ENCODE peak calls at places on chromosomes 1 and 21, in four cellular contexts. R is CD4-positive, alpha-beta T cell; W is RWPE1; Y is heart right ventricle. H is an unnamed sample.

GRCh38 chr21:43290529-43291346 is 121.9 kb downstream of the CRYAA start:
- DNase-seq in W (no peak), Y (no peak), R (no peak), H (no peak)

GRCh38 chr1:188937965-188938551 is 1539.6 kb downstream of the BRINP3 start:
- DNase-seq in R (no peak), W (no peak), Y (no peak), H (no peak)

GRCh38 chr1:176066709-176067108 is 140.4 kb downstream of the COP1 start:
- DNase-seq in Y (no peak), W (no peak), R (no peak), H (no peak)

GRCh38 chr1:99218572-99218971 is 45.7 kb upstream of the PLPPR4 start:
- DNase-seq in W (no peak), Y (no peak), R (no peak), H (no peak)

GRCh38 chr1:204286841-204287387 is 72.8 kb downstream of the PLEKHA6 start:
- DNase-seq in R (peak), W (no peak), Y (no peak), H (peak)

GRCh38 chr1:176174108-176174507 is 33.0 kb downstream of the COP1 start:
- DNase-seq in W (no peak), Y (no peak), R (no peak), H (no peak)

GRCh38 chr1:26391450-26391849 is 18.9 kb upstream of the ZNF683 start:
- DNase-seq in W (peak), Y (no peak), R (peak), H (no peak)

GRCh38 chr1:58768971-58769808 is 14.7 kb downstream of the JUN start:
- DNase-seq in R (peak), W (peak), Y (peak), H (peak)

GRCh38 chr1:87632232-87632631 is 303.6 kb downstream of the LMO4 start:
- DNase-seq in Y (no peak), W (no peak), R (no peak), H (no peak)

GRCh38 chr1:77639056-77639455 is 43.4 kb downstream of the ZZZ3 start:
- DNase-seq in W (peak), R (no peak), Y (no peak), H (no peak)

GRCh38 chr1:186738896-186739295 is 58.7 kb upstream of the PTGS2 start:
- DNase-seq in W (no peak), R (no peak), Y (no peak), H (no peak)

GRCh38 chr1:25642710-25643109 is 26.1 kb downstream of the MAN1C1 start:
- DNase-seq in Y (no peak), R (peak), W (no peak), H (no peak)

GRCh38 chr1:147475488-147475887 is 65.8 kb upstream of the BCL9 start:
- DNase-seq in W (no peak), R (no peak), Y (no peak), H (no peak)

GRCh38 chr1:24481098-24481497 is 21.5 kb upstream of the RCAN3 start:
- DNase-seq in R (peak), Y (peak), W (no peak), H (no peak)

GRCh38 chr1:23555949-23556640 is 3.2 kb downstream of the ID3 start:
- DNase-seq in W (peak), Y (no peak), R (no peak), H (peak)

DNA sequence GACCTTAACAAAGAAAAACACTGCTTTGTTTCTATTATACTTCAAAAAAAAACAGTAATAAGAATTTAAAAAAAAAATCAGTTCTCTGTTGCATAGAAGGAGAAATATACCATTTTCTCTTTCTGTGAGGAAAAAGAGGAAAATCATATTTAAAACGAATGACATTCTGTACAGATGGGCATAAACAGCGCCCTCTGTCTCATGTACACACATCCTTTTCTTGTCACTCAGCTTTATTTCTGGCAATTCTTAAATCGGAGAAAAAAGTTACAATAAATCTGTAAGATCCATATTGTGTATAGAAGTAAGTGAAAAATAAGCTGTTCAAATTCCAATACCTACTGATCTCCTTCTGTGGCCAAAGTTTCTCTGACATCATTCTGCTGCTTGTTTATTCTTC is 245.4 kb downstream of the SMYD3 start:
- DNase-seq in R (no peak), W (no peak), Y (no peak), H (no peak)
- TF ChIP-seq CTCF in R (no peak), W (peak), Y (no peak), H (peak)

GRCh38 chr1:154998818-154999650 is 3.6 kb upstream of the ZBTB7B start:
- DNase-seq in W (no peak), Y (peak), R (peak), H (peak)
- TF ChIP-seq CTCF in W (peak), Y (peak), R (peak), H (peak)

GRCh38 chr21:32562426-32562825 is 22.9 kb downstream of the TCP10L start:
- DNase-seq in R (no peak), Y (peak), W (no peak), H (peak)
- TF ChIP-seq CTCF in R (no peak), Y (peak), W (peak), H (peak)

GRCh38 chr21:45913886-45914285 is 67.7 kb upstream of the COL6A1 start:
- DNase-seq in Y (no peak), R (no peak), W (no peak), H (no peak)
- TF ChIP-seq CTCF in Y (no peak), R (no peak), W (no peak), H (no peak)

DNA sequence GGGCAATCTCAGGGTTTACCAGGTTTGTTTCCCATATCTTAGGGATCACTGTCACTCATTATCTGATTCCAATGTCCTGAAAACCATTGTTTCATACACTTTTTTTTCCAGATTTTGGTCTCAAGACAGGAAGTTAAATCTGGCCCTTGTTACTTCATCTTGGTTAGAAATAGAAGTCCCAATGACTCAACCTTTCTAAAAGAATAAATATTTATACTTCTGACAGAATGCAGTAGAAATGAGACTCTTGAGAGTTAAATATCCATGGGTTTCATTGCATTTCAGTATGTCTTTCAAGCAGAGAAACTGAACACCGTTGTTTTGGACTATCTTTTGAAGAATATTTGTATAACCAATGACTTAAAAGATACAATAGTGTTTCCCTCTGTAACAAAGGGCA is 19.8 kb upstream of the VCAM1 start:
- DNase-seq in R (no peak), Y (no peak), W (no peak), H (no peak)
- TF ChIP-seq CTCF in R (no peak), Y (no peak), W (no peak), H (no peak)

GRCh38 chr1:55289614-55290013 is 74.5 kb upstream of the USP24 start:
- DNase-seq in W (no peak), Y (no peak), R (no peak), H (no peak)
- TF ChIP-seq CTCF in W (no peak), Y (no peak), R (no peak), H (no peak)

GRCh38 chr1:30189818-30190480 is 533.4 kb downstream of the MATN1 start:
- DNase-seq in W (no peak), Y (no peak), R (no peak), H (no peak)
- TF ChIP-seq CTCF in W (no peak), Y (no peak), R (no peak), H (no peak)

GRCh38 chr21:14952916-14953315 is 111.9 kb downstream of the NRIP1 start:
- DNase-seq in R (no peak), Y (no peak), W (no peak), H (no peak)
- TF ChIP-seq CTCF in R (no peak), Y (no peak), W (no peak), H (no peak)